ENCODE peak calls at places on chromosomes 12 and 14, in five cellular contexts. G is A549, K is HepG2, M is K562, X is H1. W is an unnamed sample.

GRCh38 chr12:112122823-112123690 is 2.3 kb upstream of the TRAFD1 start:
- DNase-seq in X (no peak), K (peak; percentile 72), G (peak; percentile 64), M (peak; percentile 77), W (no peak)

GRCh38 chr14:100375273-100375962 is 52.3 kb downstream of the SLC25A47 start:
- DNase-seq in K (peak; percentile 20), M (peak; percentile 91), G (peak; percentile 64), X (peak; percentile 49), W (peak; percentile 98)

GRCh38 chr12:14771651-14772137 is 31.6 kb downstream of the WBP11 start:
- DNase-seq in K (no peak), X (no peak), M (no peak), G (peak; percentile 27), W (no peak)

GRCh38 chr14:24403294-24404013 is 4.7 kb downstream of the NYNRIN start:
- DNase-seq in M (no peak), G (no peak), X (no peak), K (no peak), W (peak; percentile 28)

GRCh38 chr14:69460093-69460701 is 24.3 kb upstream of the PLEKHD1 start:
- DNase-seq in K (peak; percentile 73), G (peak; percentile 85), M (peak; percentile 69), X (no peak), W (peak; percentile 90)

GRCh38 chr12:65638324-65638723 is 186.0 kb upstream of the HMGA2 start:
- DNase-seq in G (no peak), X (no peak), K (no peak), M (no peak), W (no peak)

GRCh38 chr12:58678753-58679152 is 241.6 kb downstream of the LRIG3 start:
- DNase-seq in G (no peak), K (no peak), M (no peak), X (no peak), W (no peak)

GRCh38 chr14:95235351-95235750 is 78.0 kb upstream of the DICER1 start:
- DNase-seq in M (no peak), G (no peak), K (no peak), X (no peak), W (no peak)

GRCh38 chr12:105409881-105410471 is 79.5 kb downstream of the C12orf75 start:
- DNase-seq in X (no peak), M (no peak), G (no peak), K (no peak), W (peak; percentile 96)

GRCh38 chr14:104140463-104141331 is 2.3 kb downstream of the KIF26A start:
- DNase-seq in K (no peak), G (no peak), M (no peak), X (no peak), W (no peak)

GRCh38 chr14:23319746-23320583 is 1.3 kb upstream of the PABPN1 start:
- DNase-seq in G (no peak), X (no peak), M (no peak), K (no peak), W (no peak)
- H3K4me3 ChIP-seq in G (peak overlapping the region; percentile 37), X (peak overlapping the region; percentile 35), M (peak overlapping the region; percentile 90), K (peak overlapping the region; percentile 70), W (no peak overlapping the region)

GRCh38 chr14:102574840-102575478 is 17.5 kb upstream of the RCOR1 start:
- DNase-seq in M (peak; percentile 52), G (no peak), K (peak; percentile 82), X (no peak), W (no peak)
- TF ChIP-seq JUN in M (no peak), G (no peak), K (no peak), X (no peak), W (no peak)

GRCh38 chr14:78968249-78968648 is 798.1 kb downstream of the NRXN3 start:
- DNase-seq in K (no peak), X (no peak), G (no peak), M (no peak), W (no peak)
- H3K4me3 ChIP-seq in K (no peak overlapping the region), X (no peak overlapping the region), G (no peak overlapping the region), M (no peak overlapping the region), W (no peak overlapping the region)

GRCh38 chr14:91554535-91555332 is 44.6 kb upstream of the PPP4R3A start:
- DNase-seq in G (no peak), M (no peak), K (peak; percentile 82), X (no peak), W (no peak)
- TF ChIP-seq JUN in G (no peak), M (no peak), K (no peak), X (no peak), W (no peak)

DNA sequence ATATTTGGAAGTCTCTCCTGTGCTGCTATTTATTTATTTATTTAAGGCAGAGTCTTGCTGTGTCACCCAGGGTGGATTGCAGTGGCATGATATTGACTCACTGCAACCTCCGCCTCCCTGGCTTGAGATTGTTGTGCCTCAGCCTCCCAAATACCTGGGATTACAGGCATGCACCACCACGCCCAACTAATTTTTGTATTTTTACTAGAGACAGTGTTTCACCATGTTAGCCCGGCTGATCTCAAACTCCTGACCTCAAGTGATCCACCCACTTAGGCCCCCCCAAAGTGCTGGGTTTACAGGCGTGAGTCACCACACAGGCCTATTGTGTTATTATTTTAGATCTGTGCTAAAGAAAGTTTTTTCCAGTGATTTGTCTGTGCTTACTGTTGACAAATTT is 225.2 kb downstream of the CCER1 start:
- DNase-seq in K (no peak), G (peak; percentile 22), M (no peak), X (no peak), W (peak; percentile 26)
- H3K4me3 ChIP-seq in K (no peak overlapping the region), G (no peak overlapping the region), M (no peak overlapping the region), X (no peak overlapping the region), W (no peak overlapping the region)

DNA sequence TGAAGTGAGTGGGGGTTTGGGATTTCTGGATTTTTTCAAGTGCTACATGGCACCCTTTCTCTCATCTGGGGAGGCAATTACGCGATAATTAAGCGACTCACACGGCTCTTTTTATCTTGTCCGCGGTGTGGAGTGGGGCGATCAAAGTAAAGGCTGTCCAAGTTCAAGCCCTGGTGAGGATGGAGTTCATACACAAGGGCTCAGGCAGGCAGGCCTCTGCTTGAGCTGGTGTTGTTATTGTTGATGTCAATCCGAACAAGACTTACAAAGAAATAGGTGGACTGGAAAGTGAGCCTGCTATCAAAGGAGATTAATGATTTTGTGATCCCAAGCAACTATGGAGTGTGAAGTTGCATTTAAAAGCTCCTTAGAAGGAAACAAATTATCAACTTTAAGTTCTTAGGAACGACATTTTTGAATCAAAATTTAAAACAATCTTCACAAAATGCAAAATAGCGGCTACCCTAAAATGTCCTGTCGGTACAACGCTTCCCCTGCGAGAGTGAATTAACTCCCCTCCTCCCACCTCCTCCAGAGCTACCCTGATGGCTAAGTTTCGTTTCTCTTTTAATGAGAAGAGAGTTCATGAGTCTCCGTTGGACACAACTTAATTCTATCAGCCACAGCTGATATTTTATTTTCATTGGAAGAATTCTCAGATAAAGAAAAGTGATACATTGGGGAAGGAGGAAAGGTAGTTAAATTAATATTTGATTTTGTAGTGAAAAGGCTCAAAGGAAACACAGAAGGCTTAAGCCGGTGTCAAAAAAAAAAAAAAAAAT is 5.9 kb downstream of the FOXA1 start:
- DNase-seq in G (peak; percentile 52), X (no peak), K (peak; percentile 64), M (no peak), W (no peak)
- TF ChIP-seq JUN in G (no peak), X (no peak), K (no peak), M (no peak), W (no peak)

GRCh38 chr12:89456565-89456964 is 68.0 kb downstream of the GALNT4 start:
- DNase-seq in M (no peak), G (no peak), X (no peak), K (no peak), W (no peak)
- H3K4me3 ChIP-seq in M (no peak overlapping the region), G (no peak overlapping the region), X (no peak overlapping the region), K (no peak overlapping the region), W (no peak overlapping the region)

DNA sequence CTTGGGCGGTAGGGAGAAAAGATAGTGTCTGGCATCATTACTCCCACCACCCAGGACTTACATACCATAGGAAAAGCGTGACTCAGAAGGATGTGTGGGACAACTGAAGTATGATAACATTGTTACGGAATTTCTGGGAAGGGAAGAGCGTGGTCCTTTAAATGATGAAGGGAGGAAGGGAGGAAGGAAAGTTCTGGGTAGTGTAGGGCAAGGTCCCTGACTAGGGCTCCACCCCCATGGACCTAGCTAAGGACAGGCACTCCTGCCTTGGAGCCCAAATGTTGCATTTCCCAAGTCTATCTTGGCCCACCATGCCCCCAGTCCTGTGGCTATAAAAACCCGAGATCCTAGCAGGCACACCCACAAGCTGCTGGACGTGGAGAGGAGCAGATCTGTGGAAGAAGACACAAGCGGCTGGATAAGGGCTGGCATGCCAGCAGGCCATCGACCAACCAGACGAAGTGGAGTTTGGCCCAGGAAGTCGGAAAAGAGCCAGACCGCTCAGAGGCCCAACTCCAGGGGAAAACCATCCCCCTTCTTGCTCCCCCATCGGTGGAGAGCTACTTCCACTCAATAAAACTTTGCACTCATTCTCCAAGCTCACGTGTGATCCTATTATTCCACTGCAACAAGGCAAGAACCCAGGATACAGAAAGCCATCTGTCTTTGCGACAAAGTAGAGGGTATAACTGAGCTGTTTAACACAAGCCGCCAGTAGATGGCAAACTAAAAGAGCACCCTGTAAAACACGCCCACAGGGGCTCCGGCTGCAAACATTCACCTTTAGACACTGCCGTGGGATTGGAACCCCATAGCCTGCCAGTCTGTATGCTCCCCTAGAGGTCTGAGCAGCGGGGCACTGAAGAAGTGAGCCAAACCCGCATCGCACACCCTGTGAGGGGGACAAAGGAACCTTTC is 23.0 kb upstream of the RAB21 start:
- DNase-seq in M (peak; percentile 63), X (no peak), G (peak; percentile 36), K (peak; percentile 79), W (no peak)
- TF ChIP-seq JUN in M (no peak), X (no peak), G (no peak), K (no peak), W (no peak)